ENCODE peak calls at places on chromosomes 3 and 15, in four cellular contexts. V is IMR-90, P is K562, Q is Peyer's patch. U is an unnamed sample. For H3K27me3, the result is how much of the 10 kb centered on the place peaks cover.

GRCh38 chr15:83398591-83398990 is 48.5 kb upstream of the SH3GL3 start:
- DNase-seq in V (peak), P (no peak), Q (no peak), U (no peak)

GRCh38 chr3:177760803-177761202 is 563.5 kb upstream of the TBL1XR1 start:
- DNase-seq in V (peak), P (no peak), Q (no peak), U (no peak)

GRCh38 chr15:39887211-39887610 is 32.9 kb downstream of the GPR176 start:
- DNase-seq in V (no peak), P (no peak), Q (no peak), U (no peak)

GRCh38 chr3:150763122-150763840 is at the start of gene SIAH2:
- DNase-seq in V (peak), P (peak), Q (peak), U (peak)

GRCh38 chr15:30954674-30955073 is 36.8 kb downstream of the MTMR10 start:
- DNase-seq in V (peak), P (no peak), Q (no peak), U (no peak)

GRCh38 chr3:7305561-7305960 is 444.6 kb downstream of the GRM7 start:
- DNase-seq in V (no peak), P (no peak), Q (no peak), U (no peak)

GRCh38 chr15:50058231-50058630 is 60.8 kb downstream of the ATP8B4 start:
- DNase-seq in V (peak), P (no peak), Q (no peak), U (no peak)

GRCh38 chr3:113771993-113772392 is 25.2 kb downstream of the ATP6V1A start:
- DNase-seq in V (no peak), P (no peak), Q (no peak), U (no peak)

GRCh38 chr3:31724681-31725080 is 192.0 kb downstream of the STT3B start:
- DNase-seq in V (peak), P (peak), Q (no peak), U (no peak)

GRCh38 chr15:96038650-96039049 is 291.9 kb upstream of the NR2F2 start:
- DNase-seq in V (peak), P (peak), Q (no peak), U (no peak)

GRCh38 chr15:40930430-40931299 is 1.5 kb downstream of the DLL4 start:
- DNase-seq in V (peak), P (peak), Q (peak), U (no peak)

GRCh38 chr3:142894493-142894892 is 5.6 kb upstream of the PCOLCE2 start:
- DNase-seq in V (no peak), P (peak), Q (no peak), U (no peak)

GRCh38 chr3:29370021-29370420 is 89.2 kb downstream of the RBMS3 start:
- DNase-seq in V (no peak), P (no peak), Q (no peak), U (no peak)

GRCh38 chr3:108493862-108494261 is 16.5 kb downstream of the MYH15 start:
- DNase-seq in V (no peak), P (no peak), Q (peak), U (no peak)

GRCh38 chr3:133859381-133860245 is 36.1 kb downstream of the RAB6B start:
- DNase-seq in V (no peak), P (no peak), Q (no peak), U (no peak)

GRCh38 chr15:98440917-98441316 is 207.4 kb upstream of the IGF1R start:
- DNase-seq in V (no peak), P (no peak), Q (no peak), U (no peak)

GRCh38 chr15:60830479-60830878 is 351.5 kb upstream of the ICE2 start:
- DNase-seq in V (peak), P (no peak), Q (no peak), U (no peak)

GRCh38 chr3:175746308-175746707 is 887.2 kb downstream of the NAALADL2 start:
- DNase-seq in V (no peak), P (no peak), Q (no peak), U (no peak)

GRCh38 chr3:19947549-19948071 is 713 bp downstream of the RAB5A start:
- DNase-seq in V (peak), P (peak), Q (peak), U (peak)

GRCh38 chr15:60044636-60045273 is 40.6 kb downstream of the FOXB1 start:
- DNase-seq in V (no peak), P (no peak), Q (no peak), U (no peak)

GRCh38 chr3:185934726-185935464 is 2.9 kb downstream of the TRA2B start:
- DNase-seq in V (peak), P (no peak), Q (no peak), U (no peak)

GRCh38 chr15:37016287-37016686 is 84.1 kb downstream of the MEIS2 start:
- DNase-seq in V (peak), P (no peak), Q (no peak), U (peak)

GRCh38 chr3:16801698-16802097 is 83.1 kb upstream of the PLCL2 start:
- DNase-seq in V (peak), P (no peak), Q (no peak), U (no peak)
- H3K27ac ChIP-seq in V (no peak), P (no peak), Q (no peak), U (no peak)

GRCh38 chr3:127143172-127143571 is 49.8 kb upstream of the PRR23E start:
- DNase-seq in V (no peak), P (no peak), Q (no peak), U (no peak)
- TF ChIP-seq POLR2A in V (no peak), P (no peak), Q (no peak), U (no peak)

DNA sequence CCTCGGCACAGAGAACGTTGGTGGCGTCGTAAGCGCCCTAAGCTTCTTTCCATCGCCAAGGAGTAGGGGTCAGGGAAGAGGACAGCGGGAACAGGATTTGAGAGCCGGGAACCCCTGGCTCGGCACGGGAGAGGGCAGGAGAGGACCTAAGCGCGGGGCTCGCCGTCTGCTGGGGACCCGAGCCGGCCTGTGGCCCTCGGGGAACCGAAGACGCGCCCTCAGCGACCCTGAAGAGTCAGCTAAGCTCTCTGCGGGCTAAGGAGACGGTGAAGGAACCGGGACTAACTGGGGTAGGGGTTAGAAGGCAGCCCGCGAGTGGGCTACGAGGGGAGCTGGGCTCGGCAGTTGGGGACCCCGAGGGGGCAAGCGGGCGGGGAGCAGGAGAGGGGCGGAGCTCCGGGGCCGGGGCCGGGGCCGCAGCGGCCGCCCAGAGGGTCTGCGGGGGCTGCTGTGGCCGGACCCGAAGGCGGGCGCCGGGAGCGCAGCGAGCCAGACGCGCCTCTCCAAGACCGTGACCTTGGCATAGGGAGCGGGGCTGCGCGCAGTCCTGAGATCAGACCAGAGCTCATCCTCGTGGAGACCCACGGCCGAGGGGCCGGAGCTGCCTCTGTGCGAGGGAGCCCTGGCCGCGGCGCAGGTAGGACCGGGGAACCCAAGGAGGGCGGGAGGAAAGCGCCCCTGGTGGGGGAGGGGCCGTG is 574 bp downstream of the CASR start:
- DNase-seq in V (no peak), P (no peak), Q (peak), U (no peak)
- H3K27me3 ChIP-seq in V (under half), P (under half), Q (under half), U (under half)

GRCh38 chr3:126181398-126181725 is 976 bp upstream of the ALDH1L1 start:
- DNase-seq in V (no peak), P (no peak), Q (no peak), U (no peak)
- H3K27ac ChIP-seq in V (no peak), P (no peak), Q (no peak), U (peak)

GRCh38 chr3:8445861-8446260 is 55.8 kb upstream of the LMCD1 start:
- DNase-seq in V (peak), P (no peak), Q (no peak), U (peak)

GRCh38 chr3:8442993-8443670 is 58.5 kb upstream of the LMCD1 start:
- DNase-seq in V (no peak), P (no peak), Q (no peak), U (no peak)

GRCh38 chr3:8444883-8445282 is 56.7 kb upstream of the LMCD1 start:
- DNase-seq in V (no peak), P (no peak), Q (no peak), U (no peak)

GRCh38 chr3:8441969-8442559 is 59.6 kb upstream of the LMCD1 start:
- DNase-seq in V (peak), P (peak), Q (no peak), U (peak)

DNA sequence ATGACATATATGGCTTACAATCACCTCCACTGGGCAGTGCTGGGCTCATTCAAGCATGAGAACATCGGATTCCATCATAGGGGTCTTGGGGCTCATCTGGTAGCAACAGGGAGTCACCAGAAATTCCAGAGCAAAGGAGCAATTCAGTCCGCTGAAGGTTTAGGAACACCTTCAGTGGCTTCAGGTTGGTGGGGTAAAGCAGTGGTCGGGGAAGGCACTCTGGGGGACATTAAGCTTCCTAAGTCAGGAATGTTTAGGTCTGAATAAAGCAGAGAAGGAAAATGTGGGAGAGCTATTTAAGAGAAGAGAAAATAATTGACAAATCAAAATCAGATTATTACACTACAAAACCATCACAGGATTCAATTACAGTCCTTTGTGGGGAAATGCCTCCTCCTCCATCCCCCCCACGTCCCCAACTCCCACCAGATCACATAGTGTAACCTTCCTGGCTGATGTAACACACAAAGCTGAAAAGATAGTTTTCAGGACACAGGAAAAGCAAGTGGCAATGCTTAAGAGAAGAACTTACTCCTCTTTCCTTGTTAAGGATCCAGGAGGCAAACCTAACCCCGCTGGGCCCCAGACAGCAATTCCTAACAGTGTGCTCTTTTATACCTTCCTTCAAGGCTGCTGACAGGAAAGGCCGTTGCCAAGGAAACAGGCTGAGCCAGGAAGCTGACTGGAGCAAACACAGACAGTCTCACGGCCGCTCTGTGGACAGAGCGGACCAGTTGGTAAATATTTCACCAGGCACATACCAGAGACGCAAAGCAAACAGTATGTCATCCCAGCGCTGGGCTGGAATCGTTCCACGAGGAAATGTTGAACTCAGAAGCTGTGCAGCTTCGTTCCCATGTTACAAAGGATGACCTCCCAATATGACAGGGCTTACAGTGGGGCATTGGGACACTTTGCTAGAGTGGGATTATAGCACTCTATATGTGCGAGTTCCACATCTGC is 57.5 kb upstream of the LMCD1 start:
- DNase-seq in V (peak), P (no peak), Q (peak), U (peak)
- TF ChIP-seq POLR2A in V (peak), P (no peak), Q (no peak), U (peak)